ENCODE peak calls at places on chromosomes 11 and 22, in four cellular contexts. A is upper lobe of right lung, Q is fibroblast of lung, D is kidney. U is an unnamed sample. For H3K4me1, the result is how much of the 10 kb centered on the place peaks cover.

GRCh38 chr11:32279672-32280071 is 155.7 kb downstream of the WT1 start:
- DNase-seq in A (no peak), D (no peak), Q (no peak), U (no peak)

GRCh38 chr22:47788461-47788860 is 1026.0 kb downstream of the TBC1D22A start:
- DNase-seq in D (peak), A (no peak), Q (no peak), U (no peak)

GRCh38 chr11:10454902-10455631 is at the start of gene AMPD3:
- DNase-seq in A (no peak), D (no peak), Q (peak), U (peak)

GRCh38 chr22:31160328-31160978 is 471 bp downstream of the RNF185 start:
- DNase-seq in A (no peak), Q (peak), D (peak), U (peak)

GRCh38 chr11:94762208-94762607 is 5.9 kb upstream of the AMOTL1 start:
- DNase-seq in Q (no peak), A (no peak), D (no peak), U (no peak)

GRCh38 chr11:63918576-63919171 is 1.7 kb upstream of the RCOR2 start:
- DNase-seq in Q (no peak), A (no peak), D (no peak), U (peak)

GRCh38 chr11:64767344-64768299 is 7.8 kb upstream of the PYGM start:
- DNase-seq in A (peak), Q (peak), D (peak), U (peak)

GRCh38 chr11:124799384-124800225 is 601 bp downstream of the MSANTD2 start:
- DNase-seq in Q (peak), A (peak), D (peak), U (peak)

GRCh38 chr11:128734439-128735224 is 40.8 kb downstream of the FLI1 start:
- DNase-seq in Q (no peak), D (no peak), A (peak), U (no peak)

GRCh38 chr11:75436806-75437205 is 3.8 kb upstream of the KLHL35 start:
- DNase-seq in Q (no peak), D (no peak), A (no peak), U (no peak)

GRCh38 chr11:37942081-37942480 is 1344.0 kb upstream of the RAG2 start:
- DNase-seq in A (no peak), D (no peak), Q (peak), U (no peak)

GRCh38 chr22:44042822-44043221 is 18.7 kb downstream of the PARVB start:
- DNase-seq in Q (peak), A (no peak), D (no peak), U (no peak)

GRCh38 chr11:29527391-29527936 is 489.4 kb downstream of the KCNA4 start:
- DNase-seq in A (no peak), Q (peak), D (no peak), U (no peak)

GRCh38 chr22:49429066-49429465 is 398.6 kb downstream of the BRD1 start:
- DNase-seq in D (peak), Q (no peak), A (no peak), U (no peak)

GRCh38 chr22:20520093-20520511 is 12.7 kb downstream of the MED15 start:
- DNase-seq in D (peak), A (no peak), Q (peak), U (no peak)

GRCh38 chr11:57545883-57546282 is 8.5 kb downstream of the SMTNL1 start:
- DNase-seq in A (no peak), Q (no peak), D (no peak), U (no peak)

GRCh38 chr11:129846508-129847335 is 31.1 kb downstream of the TMEM45B start:
- DNase-seq in Q (peak), A (no peak), D (no peak), U (peak)

GRCh38 chr11:11105361-11105760 is 247.5 kb upstream of the ZBED5 start:
- DNase-seq in A (no peak), D (no peak), Q (no peak), U (no peak)

GRCh38 chr22:46547179-46547882 is 9.9 kb upstream of the CELSR1 start:
- DNase-seq in Q (peak), D (peak), A (no peak), U (no peak)

GRCh38 chr11:47185305-47186075 is 744 bp downstream of the PACSIN3 start:
- DNase-seq in A (peak), D (peak), Q (peak), U (no peak)

GRCh38 chr11:64714664-64715063 is 8.3 kb downstream of the NRXN2 start:
- DNase-seq in D (no peak), A (no peak), Q (no peak), U (no peak)

GRCh38 chr11:110824912-110825311 is 112.7 kb upstream of the ARHGAP20 start:
- DNase-seq in D (no peak), A (no peak), Q (no peak), U (no peak)

GRCh38 chr11:92846542-92847125 is 122.8 kb upstream of the MTNR1B start:
- DNase-seq in Q (peak), A (no peak), D (no peak), U (no peak)

GRCh38 chr22:50016988-50017700 is 4.6 kb upstream of the IL17REL start:
- DNase-seq in Q (peak), A (no peak), D (peak), U (no peak)

GRCh38 chr11:110207089-110207488 is 89.3 kb downstream of the RDX start:
- DNase-seq in Q (no peak), A (no peak), D (no peak), U (no peak)

GRCh38 chr11:86695391-86695790 is 23.0 kb upstream of the ME3 start:
- DNase-seq in Q (peak), A (no peak), D (no peak), U (no peak)

GRCh38 chr11:3208272-3208671 is 10.3 kb downstream of the MRGPRG start:
- DNase-seq in D (no peak), Q (no peak), A (peak), U (no peak)

GRCh38 chr11:13140028-13140870 is 131.1 kb downstream of the RASSF10 start:
- DNase-seq in A (peak), D (peak), Q (peak), U (peak)

GRCh38 chr11:108836541-108836940 is 171.7 kb downstream of the DDX10 start:
- DNase-seq in A (no peak), Q (peak), D (no peak), U (no peak)

GRCh38 chr11:92136792-92137191 is 87.8 kb upstream of the FAT3 start:
- DNase-seq in D (no peak), Q (no peak), A (no peak), U (no peak)

GRCh38 chr11:45209000-45209399 is 62.6 kb downstream of the PRDM11 start:
- DNase-seq in Q (no peak), D (no peak), A (no peak), U (no peak)

GRCh38 chr11:17564687-17565042 is 17.6 kb downstream of the OTOG start:
- DNase-seq in D (no peak), A (no peak), Q (no peak), U (no peak)

GRCh38 chr22:45483918-45484499 is 18.7 kb upstream of the FBLN1 start:
- DNase-seq in A (peak), Q (no peak), D (no peak), U (no peak)

GRCh38 chr22:45483319-45483718 is 19.4 kb upstream of the FBLN1 start:
- DNase-seq in A (peak), Q (no peak), D (no peak), U (no peak)

GRCh38 chr22:45482169-45482568 is 20.5 kb upstream of the FBLN1 start:
- DNase-seq in A (peak), Q (no peak), D (no peak), U (no peak)

GRCh38 chr22:45480717-45481116 is 22.0 kb upstream of the FBLN1 start:
- DNase-seq in D (no peak), Q (no peak), A (no peak), U (no peak)

DNA sequence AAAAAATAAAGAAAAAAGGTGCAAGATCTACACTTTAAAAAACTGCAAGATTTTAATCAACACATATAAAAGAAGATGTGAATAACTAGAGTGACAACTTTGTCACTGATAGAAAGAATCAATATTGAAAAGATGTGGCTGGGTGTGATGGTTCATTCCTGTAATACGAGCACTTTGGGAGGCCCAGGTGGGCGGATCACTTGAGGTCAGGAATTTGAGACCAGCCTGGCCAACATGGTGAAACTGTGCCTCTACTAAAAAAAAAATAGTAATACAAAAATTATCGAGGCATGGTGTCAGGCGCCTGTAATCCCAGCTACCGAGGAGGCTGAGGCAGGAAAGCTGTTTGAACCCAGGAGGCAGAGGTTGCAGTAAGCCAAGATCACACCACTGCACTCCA is 21.0 kb upstream of the FBLN1 start:
- DNase-seq in A (peak), D (no peak), Q (no peak), U (no peak)
- H3K4me1 ChIP-seq in A (under half), D (under half), Q (under half), U (under half)

DNA sequence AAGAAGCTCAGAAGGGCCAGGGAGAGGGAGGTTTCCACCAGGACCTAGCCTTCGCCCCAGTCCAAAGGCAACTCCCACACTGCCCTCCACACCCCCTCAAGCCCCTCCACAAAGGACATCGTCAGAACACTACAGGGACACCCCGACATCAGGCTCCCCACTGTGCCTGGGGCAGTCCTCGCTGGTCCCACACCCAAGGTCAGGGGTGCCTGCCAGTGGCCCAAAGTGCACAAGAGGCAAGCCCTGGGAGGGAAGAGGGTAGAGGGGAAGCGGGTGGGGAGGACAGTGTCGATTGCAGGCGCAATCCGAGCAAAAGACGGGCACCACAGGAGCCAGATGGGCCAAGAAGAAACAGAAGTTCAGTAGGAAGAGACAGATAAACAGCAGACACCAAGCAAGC is 35.6 kb upstream of the JAM3 start:
- DNase-seq in D (no peak), Q (no peak), A (no peak), U (no peak)
- H3K27ac ChIP-seq in D (no peak), Q (no peak), A (peak), U (no peak)

GRCh38 chr22:37270928-37271650 is 11.2 kb upstream of the CYTH4 start:
- DNase-seq in Q (peak), D (no peak), A (no peak), U (no peak)

GRCh38 chr22:37275134-37275533 is 7.2 kb upstream of the CYTH4 start:
- DNase-seq in Q (no peak), D (peak), A (no peak), U (no peak)

GRCh38 chr22:37274380-37274862 is 7.9 kb upstream of the CYTH4 start:
- DNase-seq in A (peak), D (peak), Q (no peak), U (no peak)

GRCh38 chr22:37273846-37274225 is 8.5 kb upstream of the CYTH4 start:
- DNase-seq in Q (no peak), A (no peak), D (no peak), U (no peak)

GRCh38 chr22:37273126-37273845 is 9.0 kb upstream of the CYTH4 start:
- DNase-seq in D (no peak), Q (peak), A (no peak), U (no peak)
- H3K4me1 ChIP-seq in D (under half), Q (under half), A (under half), U (under half)

DNA sequence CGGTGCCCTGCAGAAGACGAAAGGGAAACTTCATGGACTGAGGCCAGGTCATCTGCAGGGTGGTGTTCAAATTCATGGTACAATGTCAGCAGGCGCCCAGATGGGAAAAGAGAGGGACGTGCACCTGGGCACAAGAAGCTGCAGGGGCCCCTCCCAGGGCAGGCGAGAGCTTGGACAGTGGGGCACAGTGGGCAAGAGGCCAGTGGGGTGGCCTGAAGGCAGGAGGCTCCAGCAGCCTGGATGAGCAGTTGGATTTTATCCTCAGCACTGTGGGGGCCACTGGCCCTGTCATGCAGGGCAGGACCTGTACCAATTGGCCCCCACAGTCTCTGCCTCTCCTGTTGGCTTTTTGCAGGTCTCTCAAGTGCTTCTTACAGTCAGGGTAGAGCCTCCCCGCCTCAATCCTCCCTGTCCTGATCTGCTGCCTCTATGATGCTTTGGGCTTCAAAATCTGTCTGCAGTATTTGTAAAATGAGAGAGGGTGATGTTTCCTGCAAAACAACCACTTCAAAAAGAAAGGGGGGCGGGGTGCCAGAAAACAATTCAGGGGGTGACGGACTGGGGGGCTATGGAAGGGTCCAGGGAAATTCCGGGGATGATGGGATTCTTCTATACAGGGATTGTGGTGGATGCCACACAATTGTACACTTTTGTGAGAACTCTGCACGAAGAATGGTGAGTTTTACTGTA is 1.7 kb upstream of the BID start:
- DNase-seq in D (peak), A (no peak), Q (no peak), U (no peak)
- H3K27ac ChIP-seq in D (no peak), A (no peak), Q (no peak), U (no peak)

GRCh38 chr22:39959640-39960447 is at the start of gene TMA7B:
- DNase-seq in Q (peak), A (no peak), D (no peak), U (peak)
- H3K4me1 ChIP-seq in Q (under half), A (under half), D (under half), U (under half)

DNA sequence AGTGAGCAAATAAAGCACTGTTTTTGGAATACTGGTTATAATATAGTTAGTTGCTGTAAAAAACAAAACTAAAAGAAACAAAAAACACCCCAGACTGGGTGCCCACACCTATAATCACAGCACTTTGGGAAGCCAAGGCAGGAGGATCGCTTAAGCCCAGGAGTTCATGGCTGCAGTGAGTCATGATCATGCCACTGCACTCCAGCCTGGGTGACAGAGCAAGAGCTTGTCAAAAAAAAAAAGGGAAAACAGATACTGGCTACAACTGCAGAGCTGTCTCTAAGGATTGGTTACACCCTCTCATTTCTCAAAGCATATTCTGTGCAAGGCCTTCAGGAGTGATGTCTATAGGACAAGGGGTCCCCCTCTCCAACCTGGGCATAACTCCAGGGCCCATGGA is 14.6 kb upstream of the STK33 start:
- DNase-seq in Q (peak), A (no peak), D (no peak), U (no peak)
- H3K27ac ChIP-seq in Q (no peak), A (no peak), D (no peak), U (no peak)

DNA sequence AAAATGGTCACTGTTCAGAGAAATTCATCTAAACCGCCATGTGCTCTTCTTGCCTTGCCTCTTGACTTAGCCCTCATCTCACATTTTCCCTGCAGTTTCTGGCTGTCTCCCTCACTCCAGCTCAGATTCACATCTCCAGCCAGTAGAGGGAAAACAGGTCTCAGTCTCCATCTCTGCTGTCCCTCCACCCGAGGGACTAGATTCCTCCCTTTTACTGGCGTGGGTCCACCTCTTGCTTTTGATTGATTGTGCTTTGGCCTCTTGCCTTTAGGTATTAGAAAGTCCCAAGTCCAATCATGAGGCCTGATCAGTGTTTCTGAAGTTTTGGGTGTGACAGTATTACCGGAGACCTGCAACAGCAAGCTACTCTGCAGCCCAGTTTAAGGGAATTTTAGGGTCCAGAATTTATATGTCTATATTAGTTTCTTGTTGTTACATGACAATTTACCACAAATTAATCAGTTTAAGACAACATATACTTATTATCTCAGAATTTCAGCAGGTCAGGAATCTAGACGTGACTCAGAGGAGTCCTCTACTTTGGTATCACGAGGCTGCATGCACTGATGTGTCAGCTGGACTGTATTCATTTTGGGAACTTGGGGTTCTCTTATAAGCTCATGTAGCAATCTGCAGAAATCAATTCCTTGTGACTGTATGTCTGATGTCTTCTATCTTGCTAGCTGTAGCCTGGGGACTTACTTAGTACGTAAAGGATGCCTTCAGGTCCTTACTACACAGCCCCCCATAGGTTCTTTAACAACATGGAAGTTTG is 805.2 kb upstream of the CCDC90B start:
- DNase-seq in Q (no peak), D (no peak), A (no peak), U (no peak)
- H3K4me1 ChIP-seq in Q (under half), D (under half), A (under half), U (under half)

DNA sequence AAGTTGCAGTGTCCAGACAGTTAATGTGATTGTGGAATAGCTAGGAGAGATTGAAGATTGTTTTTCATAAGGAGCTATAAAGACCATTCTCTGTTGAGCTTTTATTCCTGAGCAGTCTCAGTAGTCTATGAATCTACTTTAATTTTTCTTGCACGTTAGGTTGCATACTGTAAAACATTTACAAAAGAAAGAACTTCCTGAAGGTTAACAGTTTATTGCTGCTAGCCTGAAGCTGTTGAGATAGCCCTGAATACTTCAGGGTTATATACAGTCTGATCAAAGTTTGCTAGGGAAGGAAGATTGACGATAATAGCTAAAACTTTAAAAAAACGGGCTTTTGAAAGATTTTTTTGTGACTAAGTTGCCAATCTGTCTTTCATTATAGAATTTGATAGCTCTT is 64.8 kb downstream of the PPP6R3 start:
- DNase-seq in A (no peak), D (no peak), Q (no peak), U (peak)
- H3K27ac ChIP-seq in A (no peak), D (no peak), Q (no peak), U (no peak)

GRCh38 chr11:103924166-103925013 is 112.0 kb upstream of the DDI1 start:
- DNase-seq in A (no peak), Q (peak), D (no peak), U (no peak)

GRCh38 chr11:103929168-103929903 is 107.1 kb upstream of the DDI1 start:
- DNase-seq in D (no peak), A (no peak), Q (no peak), U (no peak)

GRCh38 chr11:103928040-103928555 is 108.3 kb upstream of the DDI1 start:
- DNase-seq in D (no peak), A (no peak), Q (no peak), U (no peak)

GRCh38 chr11:103927535-103927934 is 108.9 kb upstream of the DDI1 start:
- DNase-seq in Q (no peak), A (no peak), D (no peak), U (no peak)

DNA sequence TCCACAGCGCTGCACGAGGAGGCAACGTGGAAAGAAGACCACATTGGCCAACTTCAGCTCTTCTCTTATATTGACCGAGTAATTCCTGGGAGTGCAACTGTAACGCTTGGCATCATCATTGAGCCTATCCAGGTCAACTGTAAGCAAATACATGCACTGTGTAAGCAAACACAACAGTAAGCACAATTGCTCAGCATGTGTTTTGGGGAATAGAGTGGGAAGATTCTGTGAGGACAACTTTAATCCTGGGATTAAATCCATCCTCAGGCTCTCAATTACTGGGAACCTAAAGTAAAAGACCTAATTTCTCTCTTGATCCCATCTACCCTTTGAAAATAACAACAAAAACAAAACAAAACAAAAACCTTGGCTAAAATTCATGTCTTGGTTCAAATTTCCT is 109.5 kb upstream of the DDI1 start:
- DNase-seq in D (no peak), Q (no peak), A (no peak), U (no peak)
- H3K4me1 ChIP-seq in D (under half), Q (under half), A (under half), U (under half)